ENCODE peak calls at places on chromosomes 6 and 20, in seven cellular contexts. B, U, Y, F, Q, R and K are unnamed samples.

GRCh38 chr20:40687384-40688128 is 1.5 kb downstream of the MAFB start:
- DNase-seq in Y (peak; percentile 47), U (peak; percentile 64), Q (no peak), B (peak; percentile 69), R (peak; percentile 67), F (peak; percentile 34), K (no peak)

GRCh38 chr20:47231382-47232042 is 125.0 kb downstream of the ZMYND8 start:
- DNase-seq in Y (no peak), F (peak; percentile 72), Q (no peak), R (no peak), B (peak; percentile 28), U (no peak), K (no peak)

GRCh38 chr20:31956556-31957220 is 4.8 kb upstream of the PDRG1 start:
- DNase-seq in Y (no peak), B (no peak), U (no peak), Q (no peak), F (no peak), R (no peak), K (no peak)

GRCh38 chr6:11494786-11495564 is 42.6 kb upstream of the TMEM170B start:
- DNase-seq in R (no peak), F (no peak), U (no peak), B (peak; percentile 5), Q (no peak), Y (peak; percentile 51), K (no peak)

GRCh38 chr6:39189915-39190544 is 39.2 kb downstream of the KCNK5 start:
- DNase-seq in U (peak; percentile 74), R (peak; percentile 69), F (peak; percentile 9), Y (peak; percentile 26), Q (no peak), B (peak; percentile 61), K (no peak)

GRCh38 chr6:3509326-3509725 is 52.5 kb upstream of the SLC22A23 start:
- DNase-seq in Y (peak; percentile 68), Q (no peak), B (peak; percentile 85), F (no peak), R (no peak), U (no peak), K (no peak)

GRCh38 chr6:134007077-134007476 is 45.3 kb downstream of the SLC2A12 start:
- DNase-seq in R (no peak), Y (peak; percentile 23), B (no peak), U (no peak), Q (no peak), F (no peak), K (no peak)

GRCh38 chr20:8788831-8789230 is 280.1 kb upstream of the PLCB4 start:
- DNase-seq in U (peak; percentile 17), Y (no peak), Q (no peak), B (no peak), R (no peak), F (no peak), K (no peak)

GRCh38 chr6:82144852-82145332 is 102.7 kb downstream of the IBTK start:
- DNase-seq in Q (no peak), U (peak; percentile 78), B (peak; percentile 91), R (peak; percentile 32), Y (peak; percentile 94), F (peak; percentile 93), K (no peak)

GRCh38 chr20:60115452-60115851 is 157.2 kb downstream of the CDH26 start:
- DNase-seq in F (no peak), U (no peak), Y (no peak), R (no peak), B (no peak), Q (no peak), K (no peak)

GRCh38 chr6:122651604-122652003 is 41.4 kb downstream of the PKIB start:
- DNase-seq in Y (no peak), Q (no peak), B (peak; percentile 11), R (no peak), F (peak; percentile 62), U (no peak), K (no peak)

GRCh38 chr20:49659096-49659495 is 54.6 kb downstream of the B4GALT5 start:
- DNase-seq in B (no peak), Y (no peak), F (no peak), U (no peak), R (no peak), Q (no peak), K (no peak)
- H4K20me1 ChIP-seq in B (no peaks in the 10 kb centered on the region), Y (no peaks in the 10 kb centered on the region), F (no peaks in the 10 kb centered on the region), U (peaks cover 51% of the 10 kb centered on the region), R (peaks cover 64% of the 10 kb centered on the region), Q (no peaks in the 10 kb centered on the region), K (no peaks in the 10 kb centered on the region)

DNA sequence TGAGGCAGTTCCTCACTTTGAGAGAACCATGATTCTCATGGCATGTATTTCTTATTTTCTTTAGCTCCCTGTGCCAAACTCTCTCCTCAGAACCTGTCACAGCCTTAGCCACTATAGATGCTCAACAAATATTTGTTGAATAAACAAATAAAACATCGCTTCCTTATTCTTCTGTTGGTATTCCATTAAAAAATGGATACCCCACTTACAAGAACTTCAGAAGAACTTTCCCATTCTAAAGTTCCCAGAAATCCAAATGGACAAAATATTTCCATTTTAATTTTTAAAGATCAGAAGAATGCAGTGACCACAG is 205.5 kb upstream of the PREP start:
- DNase-seq in R (no peak), Q (no peak), B (no peak), F (no peak), U (no peak), Y (no peak), K (no peak)
- H3K4me2 ChIP-seq in R (peak overlapping the region; percentile 36), Q (no peak overlapping the region), B (peak overlapping the region; percentile 13), F (no peak overlapping the region), U (no peak overlapping the region), Y (no peak overlapping the region), K (no peak overlapping the region)

DNA sequence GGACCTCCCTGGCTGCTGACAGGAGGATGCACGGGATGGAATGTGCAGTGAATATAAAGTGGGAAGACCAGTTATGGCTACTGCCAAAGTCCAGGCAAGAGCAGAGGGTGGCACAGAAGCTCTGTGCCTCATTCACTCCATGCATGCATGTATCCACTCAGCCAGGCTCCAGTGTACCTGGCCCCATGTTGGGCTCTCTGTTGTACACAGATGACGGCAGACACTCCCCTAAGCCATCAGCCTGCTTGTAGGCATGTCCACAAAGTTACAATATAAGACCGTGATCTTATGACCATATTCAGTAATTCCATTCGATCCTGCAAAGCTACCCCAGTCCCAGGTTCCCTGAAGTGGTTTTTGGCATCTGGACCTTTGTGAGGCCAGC is 116.8 kb downstream of the PREX1 start:
- DNase-seq in R (no peak), Y (no peak), F (no peak), B (no peak), Q (no peak), U (no peak), K (no peak)
- H4K20me1 ChIP-seq in R (no peaks in the 10 kb centered on the region), Y (no peaks in the 10 kb centered on the region), F (no peaks in the 10 kb centered on the region), B (no peaks in the 10 kb centered on the region), Q (peaks cover 6% of the 10 kb centered on the region), U (no peaks in the 10 kb centered on the region), K (no peaks in the 10 kb centered on the region)

GRCh38 chr6:144660545-144660944 is 375.4 kb downstream of the UTRN start:
- DNase-seq in Q (no peak), U (no peak), Y (no peak), R (peak; percentile 46), F (no peak), B (no peak), K (no peak)

GRCh38 chr6:144659202-144659731 is 374.1 kb downstream of the UTRN start:
- DNase-seq in Y (no peak), B (peak; percentile 39), U (peak; percentile 51), R (peak; percentile 45), Q (no peak), F (peak; percentile 87), K (peak; percentile 43)

GRCh38 chr6:144659735-144660246 is 374.7 kb downstream of the UTRN start:
- DNase-seq in Y (no peak), F (no peak), Q (no peak), B (no peak), U (no peak), R (no peak), K (no peak)

GRCh38 chr6:144662812-144663211 is 377.7 kb downstream of the UTRN start:
- DNase-seq in Y (peak; percentile 35), R (no peak), Q (no peak), B (no peak), F (no peak), U (no peak), K (no peak)

GRCh38 chr6:144661101-144661806 is 376.1 kb downstream of the UTRN start:
- DNase-seq in Y (peak; percentile 72), B (peak; percentile 21), Q (no peak), F (peak; percentile 62), U (peak; percentile 54), R (no peak), K (no peak)
- H3K4me2 ChIP-seq in Y (peak overlapping the region; percentile 74), B (no peak overlapping the region), Q (no peak overlapping the region), F (peak overlapping the region; percentile 40), U (peak overlapping the region; percentile 69), R (no peak overlapping the region), K (no peak overlapping the region)

DNA sequence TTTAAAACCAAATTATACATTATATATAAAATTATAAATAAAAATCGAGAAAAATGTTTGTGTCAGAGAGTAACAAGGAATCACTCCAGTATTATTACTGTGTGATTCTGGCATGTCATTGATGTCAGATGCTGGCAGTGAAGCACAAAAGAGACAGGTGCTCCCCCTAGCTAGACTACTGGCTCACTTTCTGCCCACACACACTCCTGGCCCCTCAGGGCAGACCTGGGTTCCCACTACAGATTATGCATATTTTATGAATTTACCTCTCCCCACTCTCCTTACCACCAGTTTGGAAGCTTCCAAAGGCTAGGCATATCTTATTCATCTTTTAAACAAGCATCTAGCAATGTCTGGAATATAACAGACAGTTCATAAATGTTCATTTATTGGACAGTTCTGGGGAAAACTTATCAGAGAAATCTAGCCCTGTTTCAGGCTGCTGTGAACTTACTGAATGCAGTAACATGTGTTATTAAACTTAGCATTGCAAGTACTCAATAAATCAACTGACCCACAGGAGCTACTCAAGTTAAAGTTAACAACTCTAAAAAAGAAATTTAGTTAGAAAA is 12.8 kb downstream of the SNX3 start:
- DNase-seq in R (peak; percentile 64), U (no peak), Y (no peak), Q (no peak), F (no peak), B (no peak), K (no peak)
- H4K20me1 ChIP-seq in R (peaks cover 30% of the 10 kb centered on the region), U (peaks cover 54% of the 10 kb centered on the region), Y (no peaks in the 10 kb centered on the region), Q (no peaks in the 10 kb centered on the region), F (no peaks in the 10 kb centered on the region), B (peaks cover 24% of the 10 kb centered on the region), K (no peaks in the 10 kb centered on the region)

DNA sequence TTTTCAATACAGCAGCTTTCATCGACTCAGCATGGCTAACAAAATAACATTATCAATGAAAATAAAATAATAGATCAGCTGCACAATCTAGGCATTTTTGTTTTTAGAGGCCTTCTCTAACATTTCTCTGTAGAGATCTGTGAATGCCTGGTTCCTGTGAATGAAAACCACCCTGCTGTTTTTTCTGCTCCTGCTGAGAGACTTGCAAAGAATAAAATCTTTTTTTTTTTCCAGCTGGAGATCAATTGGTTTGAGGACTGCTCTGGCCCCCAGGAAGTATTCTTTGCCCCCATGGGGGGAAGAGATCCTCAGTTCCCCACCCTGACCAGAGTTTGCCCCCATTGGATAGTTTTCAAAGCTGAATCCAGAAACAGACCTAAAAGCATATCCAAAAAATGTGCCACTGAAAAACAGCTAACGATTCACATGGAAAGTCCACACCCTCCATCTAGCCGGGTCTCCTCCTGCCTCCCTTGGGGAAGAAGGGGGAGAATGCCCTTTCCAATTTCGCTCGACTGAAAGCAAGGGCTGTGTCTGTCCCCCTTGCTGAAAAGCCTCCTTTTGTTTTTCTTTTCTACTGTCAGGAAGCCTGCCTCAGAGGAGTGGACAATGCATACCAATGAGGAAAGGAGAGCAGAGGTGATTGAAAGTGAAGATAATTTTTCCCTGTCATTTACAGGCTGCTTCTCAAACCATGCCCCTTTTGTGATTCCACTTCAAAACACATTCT is 317.4 kb downstream of the PRKN start:
- DNase-seq in B (no peak), Y (no peak), F (no peak), U (no peak), Q (no peak), R (no peak), K (no peak)
- H3K4me2 ChIP-seq in B (no peak overlapping the region), Y (no peak overlapping the region), F (no peak overlapping the region), U (no peak overlapping the region), Q (no peak overlapping the region), R (no peak overlapping the region), K (no peak overlapping the region)